ENCODE peak calls at places on chromosomes 4 and X, in four cellular contexts. One of them, this sample, is unnamed. For H3K4me1, the result is how much of the 10 kb centered on the place peaks cover.

GRCh38 chr4:163048447-163048846 is 118.2 kb downstream of the NAF1 start:
- ATAC-seq in pancreas: peak
- ATAC-seq in heart left ventricle: no peak
- ATAC-seq in heart right ventricle: no peak
- ATAC-seq in this sample: no peak

GRCh38 chr4:128525387-128525786 is 237.8 kb upstream of the PGRMC2 start:
- ATAC-seq in pancreas: peak
- ATAC-seq in heart right ventricle: no peak
- ATAC-seq in heart left ventricle: no peak
- ATAC-seq in this sample: no peak

GRCh38 chrX:134868766-134869495 is 121.9 kb upstream of the SMIM10 start:
- ATAC-seq in heart right ventricle: no peak
- ATAC-seq in heart left ventricle: peak
- ATAC-seq in pancreas: no peak
- ATAC-seq in this sample: no peak

GRCh38 chr4:87025023-87025613 is 90.3 kb downstream of the AFF1 start:
- ATAC-seq in heart left ventricle: no peak
- ATAC-seq in heart right ventricle: no peak
- ATAC-seq in pancreas: peak
- ATAC-seq in this sample: no peak

GRCh38 chrX:68488657-68489056 is 10.2 kb upstream of the YIPF6 start:
- ATAC-seq in heart left ventricle: no peak
- ATAC-seq in heart right ventricle: no peak
- ATAC-seq in pancreas: no peak
- ATAC-seq in this sample: no peak

GRCh38 chrX:46967547-46967946 is 55.3 kb downstream of the JADE3 start:
- ATAC-seq in pancreas: no peak
- ATAC-seq in heart left ventricle: no peak
- ATAC-seq in heart right ventricle: no peak
- ATAC-seq in this sample: no peak

GRCh38 chr4:125313497-125313896 is 1.3 kb upstream of the FAT4 start:
- ATAC-seq in heart right ventricle: no peak
- ATAC-seq in pancreas: peak
- ATAC-seq in heart left ventricle: no peak
- ATAC-seq in this sample: no peak

GRCh38 chrX:72208126-72208525 is 26.6 kb downstream of the PIN4 start:
- ATAC-seq in heart right ventricle: no peak
- ATAC-seq in pancreas: no peak
- ATAC-seq in heart left ventricle: no peak
- ATAC-seq in this sample: no peak

GRCh38 chr4:139223682-139224317 is 46.8 kb upstream of the ELF2 start:
- ATAC-seq in heart left ventricle: peak
- ATAC-seq in heart right ventricle: no peak
- ATAC-seq in pancreas: no peak
- ATAC-seq in this sample: no peak

GRCh38 chr4:183253451-183253850 is 66.6 kb downstream of the CLDN22 start:
- ATAC-seq in heart left ventricle: no peak
- ATAC-seq in pancreas: peak
- ATAC-seq in heart right ventricle: no peak
- ATAC-seq in this sample: no peak

GRCh38 chr4:172035573-172035972 is 222.4 kb downstream of the GALNTL6 start:
- ATAC-seq in pancreas: no peak
- ATAC-seq in heart left ventricle: no peak
- ATAC-seq in heart right ventricle: no peak
- ATAC-seq in this sample: no peak

GRCh38 chrX:45515262-45516215 is 314.9 kb upstream of the DIPK2B start:
- ATAC-seq in pancreas: peak
- ATAC-seq in heart right ventricle: peak
- ATAC-seq in heart left ventricle: peak
- ATAC-seq in this sample: peak

GRCh38 chrX:96929036-96929435 is 45.3 kb downstream of the RPA4 start:
- ATAC-seq in heart left ventricle: no peak
- ATAC-seq in pancreas: no peak
- ATAC-seq in heart right ventricle: no peak
- ATAC-seq in this sample: no peak

GRCh38 chrX:155028192-155028591 is 1.5 kb downstream of the FUNDC2 start:
- ATAC-seq in heart right ventricle: no peak
- ATAC-seq in heart left ventricle: no peak
- ATAC-seq in pancreas: no peak
- ATAC-seq in this sample: no peak

GRCh38 chrX:71439420-71439819 is 73.3 kb downstream of the TAF1 start:
- ATAC-seq in pancreas: no peak
- ATAC-seq in heart left ventricle: no peak
- ATAC-seq in heart right ventricle: no peak
- ATAC-seq in this sample: no peak

GRCh38 chrX:45017946-45018345 is 145.0 kb downstream of the KDM6A start:
- ATAC-seq in heart left ventricle: peak
- ATAC-seq in heart right ventricle: no peak
- ATAC-seq in pancreas: no peak
- ATAC-seq in this sample: no peak

GRCh38 chr4:126221717-126222116 is 907.0 kb downstream of the FAT4 start:
- ATAC-seq in heart left ventricle: no peak
- ATAC-seq in pancreas: no peak
- ATAC-seq in heart right ventricle: no peak
- ATAC-seq in this sample: no peak

GRCh38 chr4:70637239-70637920 is 8.8 kb downstream of the ENAM start:
- ATAC-seq in heart right ventricle: peak
- ATAC-seq in pancreas: peak
- ATAC-seq in heart left ventricle: peak
- ATAC-seq in this sample: no peak

GRCh38 chr4:140645614-140646412 is 77.1 kb upstream of the UCP1 start:
- ATAC-seq in heart right ventricle: no peak
- ATAC-seq in heart left ventricle: peak
- ATAC-seq in pancreas: no peak
- ATAC-seq in this sample: no peak

GRCh38 chr4:111198426-111198825 is 575.5 kb upstream of the PITX2 start:
- ATAC-seq in heart left ventricle: no peak
- ATAC-seq in pancreas: no peak
- ATAC-seq in heart right ventricle: no peak
- ATAC-seq in this sample: no peak

GRCh38 chrX:126575911-126576310 is 23.3 kb upstream of the DCAF12L1 start:
- ATAC-seq in heart right ventricle: no peak
- ATAC-seq in pancreas: no peak
- ATAC-seq in heart left ventricle: no peak
- ATAC-seq in this sample: no peak

GRCh38 chrX:16671005-16671404 is 21.0 kb downstream of the S100G start:
- ATAC-seq in heart right ventricle: no peak
- ATAC-seq in heart left ventricle: no peak
- ATAC-seq in pancreas: peak
- ATAC-seq in this sample: no peak

GRCh38 chr4:95701500-95701899 is 138.4 kb upstream of the PDHA2 start:
- ATAC-seq in heart left ventricle: peak
- ATAC-seq in heart right ventricle: no peak
- ATAC-seq in pancreas: no peak
- ATAC-seq in this sample: peak

GRCh38 chr4:26022346-26022891 is 108.4 kb downstream of the SMIM20 start:
- ATAC-seq in pancreas: peak
- ATAC-seq in heart left ventricle: peak
- ATAC-seq in heart right ventricle: peak
- ATAC-seq in this sample: peak

GRCh38 chr4:73726000-73726399 is 14.4 kb upstream of the CXCL8 start:
- ATAC-seq in pancreas: peak
- ATAC-seq in heart right ventricle: no peak
- ATAC-seq in heart left ventricle: peak
- ATAC-seq in this sample: peak

GRCh38 chr4:183757105-183757504 is 98.0 kb downstream of the TRAPPC11 start:
- ATAC-seq in pancreas: no peak
- ATAC-seq in heart right ventricle: no peak
- ATAC-seq in heart left ventricle: no peak
- ATAC-seq in this sample: no peak

DNA sequence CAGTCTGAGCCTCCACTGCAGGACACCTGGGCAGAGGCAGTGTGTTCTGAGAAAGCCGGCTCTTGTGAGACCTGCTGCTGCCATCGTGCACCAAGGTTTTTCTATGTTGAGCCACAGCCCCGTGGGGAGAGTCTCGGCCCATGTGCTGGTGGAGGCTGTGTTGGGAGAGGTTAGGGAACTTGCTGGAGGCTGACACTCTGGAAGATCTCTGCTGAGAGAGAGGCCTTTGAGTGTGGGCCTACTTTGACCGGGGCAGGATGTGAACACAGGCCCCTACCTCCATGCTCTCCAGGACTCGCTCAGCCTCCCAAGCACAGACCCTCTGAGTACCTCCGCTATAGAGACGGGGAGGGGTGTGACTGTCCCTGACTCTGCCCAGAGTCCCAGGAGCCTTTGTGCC is 1.3 kb upstream of the S100P start:
- ATAC-seq in heart right ventricle: no peak
- ATAC-seq in heart left ventricle: no peak
- ATAC-seq in pancreas: no peak
- ATAC-seq in this sample: no peak
- H3K4me1 ChIP-seq in heart right ventricle: under half
- H3K4me1 ChIP-seq in heart left ventricle: half or more
- H3K4me1 ChIP-seq in pancreas: under half
- H3K4me1 ChIP-seq in this sample: under half

DNA sequence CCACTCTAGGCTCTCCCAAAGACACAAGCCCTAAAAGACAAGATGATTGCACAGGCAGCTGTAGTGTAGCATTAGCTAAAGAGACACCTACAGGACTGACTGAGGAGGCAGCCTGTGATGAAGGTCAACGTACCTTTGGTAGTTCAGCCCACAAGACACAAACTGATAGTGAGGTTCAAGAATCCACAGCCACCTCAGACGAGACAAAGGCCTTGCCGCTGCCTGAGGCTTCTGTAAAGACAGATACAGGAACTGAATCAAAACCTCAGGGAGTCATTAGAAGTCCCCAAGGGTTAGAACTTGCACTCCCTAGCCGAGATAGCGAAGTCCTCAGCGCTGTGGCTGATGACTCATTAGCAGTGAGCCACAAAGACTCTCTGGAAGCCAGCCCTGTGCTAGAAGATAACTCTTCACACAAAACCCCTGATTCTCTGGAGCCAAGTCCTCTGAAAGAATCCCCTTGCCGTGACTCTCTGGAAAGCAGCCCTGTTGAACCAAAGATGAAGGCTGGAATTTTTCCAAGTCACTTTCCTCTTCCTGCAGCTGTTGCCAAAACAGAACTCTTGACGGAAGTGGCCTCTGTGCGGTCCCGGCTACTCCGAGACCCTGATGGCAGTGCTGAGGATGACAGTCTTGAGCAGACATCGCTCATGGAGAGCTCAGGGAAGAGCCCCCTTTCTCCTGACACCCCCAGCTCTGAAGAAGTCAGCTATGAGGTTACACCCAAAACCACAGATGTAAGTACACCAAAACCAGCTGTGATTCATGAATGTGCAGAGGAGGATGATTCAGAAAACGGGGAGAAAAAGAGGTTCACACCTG is 306.3 kb downstream of the ANK2 start:
- ATAC-seq in pancreas: peak
- ATAC-seq in heart right ventricle: peak
- ATAC-seq in heart left ventricle: peak
- ATAC-seq in this sample: peak
- TF ChIP-seq CTCF in pancreas: no peak
- TF ChIP-seq CTCF in heart right ventricle: no peak
- TF ChIP-seq CTCF in heart left ventricle: no peak
- TF ChIP-seq CTCF in this sample: no peak

GRCh38 chrX:107743995-107744394 is 31.6 kb downstream of the TSC22D3 start:
- ATAC-seq in pancreas: no peak
- ATAC-seq in heart right ventricle: no peak
- ATAC-seq in heart left ventricle: no peak
- ATAC-seq in this sample: no peak

GRCh38 chrX:107739541-107739940 is 36.0 kb downstream of the TSC22D3 start:
- ATAC-seq in heart left ventricle: no peak
- ATAC-seq in pancreas: no peak
- ATAC-seq in heart right ventricle: no peak
- ATAC-seq in this sample: no peak

GRCh38 chrX:107742754-107743191 is 32.8 kb downstream of the TSC22D3 start:
- ATAC-seq in heart left ventricle: no peak
- ATAC-seq in heart right ventricle: no peak
- ATAC-seq in pancreas: peak
- ATAC-seq in this sample: no peak

GRCh38 chrX:107738768-107739167 is 36.8 kb downstream of the TSC22D3 start:
- ATAC-seq in pancreas: no peak
- ATAC-seq in heart left ventricle: no peak
- ATAC-seq in heart right ventricle: no peak
- ATAC-seq in this sample: no peak

DNA sequence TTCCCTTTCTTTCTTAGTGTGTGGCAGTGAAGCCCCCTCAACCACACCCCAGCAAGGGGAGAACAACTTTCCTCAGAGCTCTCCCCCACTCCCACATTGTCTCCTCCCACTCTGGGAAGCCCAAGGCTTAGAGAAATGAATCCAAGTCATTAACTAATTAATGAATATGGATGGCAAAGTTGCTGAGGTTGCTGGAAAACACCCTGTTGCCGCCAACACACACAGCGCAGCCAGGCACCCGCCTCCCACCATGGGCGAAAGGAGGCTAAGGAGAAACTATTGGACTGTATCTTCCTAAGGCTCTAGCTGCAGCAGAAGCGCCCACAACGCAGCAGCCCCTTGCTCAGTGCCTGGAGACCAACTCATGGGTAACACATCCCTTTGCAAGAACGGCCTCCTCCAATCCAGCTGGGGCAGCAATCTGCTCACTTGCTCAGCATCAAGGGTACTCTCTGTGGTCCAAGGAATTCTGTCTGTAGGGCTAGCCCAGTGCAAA is 34.2 kb downstream of the TSC22D3 start:
- ATAC-seq in heart right ventricle: no peak
- ATAC-seq in pancreas: no peak
- ATAC-seq in heart left ventricle: no peak
- ATAC-seq in this sample: no peak
- H3K4me1 ChIP-seq in heart right ventricle: under half
- H3K4me1 ChIP-seq in pancreas: under half
- H3K4me1 ChIP-seq in heart left ventricle: under half
- H3K4me1 ChIP-seq in this sample: half or more

GRCh38 chr4:98544141-98544817 is 114.1 kb downstream of the TSPAN5 start:
- ATAC-seq in heart right ventricle: no peak
- ATAC-seq in heart left ventricle: peak
- ATAC-seq in pancreas: no peak
- ATAC-seq in this sample: no peak

GRCh38 chr4:98544818-98545399 is 113.5 kb downstream of the TSPAN5 start:
- ATAC-seq in heart right ventricle: no peak
- ATAC-seq in pancreas: no peak
- ATAC-seq in heart left ventricle: no peak
- ATAC-seq in this sample: no peak

GRCh38 chr4:98542011-98542410 is 116.4 kb downstream of the TSPAN5 start:
- ATAC-seq in heart left ventricle: no peak
- ATAC-seq in pancreas: no peak
- ATAC-seq in heart right ventricle: no peak
- ATAC-seq in this sample: no peak

DNA sequence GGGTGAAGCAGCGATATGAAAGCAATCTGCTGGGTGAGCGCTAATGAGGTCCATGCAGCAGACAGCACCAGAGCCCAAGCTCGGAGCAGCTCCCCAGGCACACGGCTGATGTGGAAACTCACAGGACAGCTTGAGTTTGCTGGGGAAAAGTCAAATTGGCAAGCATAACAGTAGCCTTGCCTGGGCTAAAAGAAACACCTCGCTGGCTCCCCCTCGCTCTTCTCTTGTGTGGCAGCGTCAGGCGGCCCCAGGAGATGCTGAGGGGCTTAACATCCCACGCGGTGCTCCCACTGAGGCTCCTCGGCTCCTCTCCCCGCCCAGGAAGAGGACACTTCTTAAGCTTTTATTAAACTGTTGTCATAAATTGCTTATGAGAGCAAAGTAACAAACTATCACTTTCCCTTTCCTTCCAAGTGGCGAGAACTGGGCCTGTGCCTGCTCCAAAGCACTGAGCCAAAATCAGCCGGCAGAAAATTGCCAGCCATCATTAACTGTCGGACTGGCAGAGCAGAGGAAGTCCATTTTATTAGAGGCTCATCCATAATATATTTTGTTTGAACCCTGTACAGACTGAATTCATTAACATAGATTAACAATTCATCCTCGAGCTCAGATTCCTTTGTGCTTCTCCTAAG is 111.4 kb downstream of the TSPAN5 start:
- ATAC-seq in pancreas: peak
- ATAC-seq in heart left ventricle: peak
- ATAC-seq in heart right ventricle: peak
- ATAC-seq in this sample: peak
- TF ChIP-seq CTCF in pancreas: no peak
- TF ChIP-seq CTCF in heart left ventricle: no peak
- TF ChIP-seq CTCF in heart right ventricle: no peak
- TF ChIP-seq CTCF in this sample: no peak

This sample was measured in gastroesophageal sphincter.